ENCODE peak calls at places on chromosome 21, in seven cellular contexts. One of them, this sample, is unnamed.

GRCh38 chr21:31447477-31447876 is 103.4 kb upstream of the TIAM1 start:
- DNase-seq in G401: peak
- DNase-seq in Peyer's patch: no peak
- DNase-seq in NCI-H1694 treated with DMSO at 0.1 percent for 48 hours: no peak
- DNase-seq in GM12864: no peak
- DNase-seq in AML-193: no peak
- DNase-seq in activated CD8-positive, alpha-beta memory T cell treated with anti-CD3 and anti-CD28 coated beads for 4 hours: no peak
- DNase-seq in this sample: no peak

GRCh38 chr21:45959182-45959581 is 22.4 kb upstream of the COL6A1 start:
- DNase-seq in GM12864: no peak
- DNase-seq in NCI-H1694 treated with DMSO at 0.1 percent for 48 hours: no peak
- DNase-seq in AML-193: no peak
- DNase-seq in Peyer's patch: no peak
- DNase-seq in activated CD8-positive, alpha-beta memory T cell treated with anti-CD3 and anti-CD28 coated beads for 4 hours: no peak
- DNase-seq in G401: no peak
- DNase-seq in this sample: no peak

GRCh38 chr21:38797470-38797869 is 8.3 kb upstream of the ETS2 start:
- DNase-seq in GM12864: no peak
- DNase-seq in NCI-H1694 treated with DMSO at 0.1 percent for 48 hours: no peak
- DNase-seq in AML-193: no peak
- DNase-seq in activated CD8-positive, alpha-beta memory T cell treated with anti-CD3 and anti-CD28 coated beads for 4 hours: no peak
- DNase-seq in G401: no peak
- DNase-seq in Peyer's patch: peak
- DNase-seq in this sample: no peak

GRCh38 chr21:32940079-32941014 is 85.4 kb upstream of the OLIG2 start:
- DNase-seq in activated CD8-positive, alpha-beta memory T cell treated with anti-CD3 and anti-CD28 coated beads for 4 hours: peak
- DNase-seq in AML-193: peak
- DNase-seq in G401: peak
- DNase-seq in GM12864: no peak
- DNase-seq in Peyer's patch: no peak
- DNase-seq in NCI-H1694 treated with DMSO at 0.1 percent for 48 hours: peak
- DNase-seq in this sample: no peak

GRCh38 chr21:19508844-19509243 is 1105.3 kb upstream of the TMPRSS15 start:
- DNase-seq in GM12864: no peak
- DNase-seq in activated CD8-positive, alpha-beta memory T cell treated with anti-CD3 and anti-CD28 coated beads for 4 hours: no peak
- DNase-seq in AML-193: no peak
- DNase-seq in NCI-H1694 treated with DMSO at 0.1 percent for 48 hours: no peak
- DNase-seq in Peyer's patch: no peak
- DNase-seq in G401: no peak
- DNase-seq in this sample: no peak

GRCh38 chr21:34745557-34746255 is 76.9 kb downstream of the CLIC6 start:
- DNase-seq in NCI-H1694 treated with DMSO at 0.1 percent for 48 hours: peak
- DNase-seq in activated CD8-positive, alpha-beta memory T cell treated with anti-CD3 and anti-CD28 coated beads for 4 hours: peak
- DNase-seq in AML-193: peak
- DNase-seq in GM12864: peak
- DNase-seq in G401: peak
- DNase-seq in Peyer's patch: peak
- DNase-seq in this sample: peak

GRCh38 chr21:39220150-39220549 is 36.9 kb upstream of the PSMG1 start:
- DNase-seq in activated CD8-positive, alpha-beta memory T cell treated with anti-CD3 and anti-CD28 coated beads for 4 hours: no peak
- DNase-seq in Peyer's patch: no peak
- DNase-seq in AML-193: no peak
- DNase-seq in NCI-H1694 treated with DMSO at 0.1 percent for 48 hours: no peak
- DNase-seq in GM12864: no peak
- DNase-seq in G401: no peak
- DNase-seq in this sample: no peak

GRCh38 chr21:45528028-45528705 is 14.1 kb downstream of the SLC19A1 start:
- DNase-seq in Peyer's patch: peak
- DNase-seq in G401: no peak
- DNase-seq in NCI-H1694 treated with DMSO at 0.1 percent for 48 hours: no peak
- DNase-seq in AML-193: no peak
- DNase-seq in GM12864: no peak
- DNase-seq in activated CD8-positive, alpha-beta memory T cell treated with anti-CD3 and anti-CD28 coated beads for 4 hours: no peak
- DNase-seq in this sample: no peak

GRCh38 chr21:42811960-42812359 is 67.4 kb downstream of the WDR4 start:
- DNase-seq in AML-193: no peak
- DNase-seq in NCI-H1694 treated with DMSO at 0.1 percent for 48 hours: no peak
- DNase-seq in Peyer's patch: no peak
- DNase-seq in activated CD8-positive, alpha-beta memory T cell treated with anti-CD3 and anti-CD28 coated beads for 4 hours: no peak
- DNase-seq in G401: no peak
- DNase-seq in GM12864: no peak
- DNase-seq in this sample: no peak

GRCh38 chr21:15616864-15617574 is 112.8 kb upstream of the USP25 start:
- DNase-seq in Peyer's patch: no peak
- DNase-seq in GM12864: no peak
- DNase-seq in AML-193: no peak
- DNase-seq in NCI-H1694 treated with DMSO at 0.1 percent for 48 hours: no peak
- DNase-seq in G401: no peak
- DNase-seq in activated CD8-positive, alpha-beta memory T cell treated with anti-CD3 and anti-CD28 coated beads for 4 hours: no peak
- DNase-seq in this sample: no peak

GRCh38 chr21:15289896-15290841 is 225.4 kb upstream of the NRIP1 start:
- DNase-seq in G401: no peak
- DNase-seq in GM12864: no peak
- DNase-seq in NCI-H1694 treated with DMSO at 0.1 percent for 48 hours: no peak
- DNase-seq in activated CD8-positive, alpha-beta memory T cell treated with anti-CD3 and anti-CD28 coated beads for 4 hours: no peak
- DNase-seq in Peyer's patch: peak
- DNase-seq in AML-193: no peak
- DNase-seq in this sample: no peak

GRCh38 chr21:32482565-32483292 is 70.2 kb downstream of the EVA1C start:
- DNase-seq in GM12864: no peak
- DNase-seq in activated CD8-positive, alpha-beta memory T cell treated with anti-CD3 and anti-CD28 coated beads for 4 hours: no peak
- DNase-seq in G401: no peak
- DNase-seq in Peyer's patch: no peak
- DNase-seq in NCI-H1694 treated with DMSO at 0.1 percent for 48 hours: no peak
- DNase-seq in AML-193: no peak
- DNase-seq in this sample: no peak

GRCh38 chr21:26865857-26866256 is 20.6 kb upstream of the ADAMTS1 start:
- DNase-seq in NCI-H1694 treated with DMSO at 0.1 percent for 48 hours: no peak
- DNase-seq in AML-193: no peak
- DNase-seq in Peyer's patch: no peak
- DNase-seq in G401: no peak
- DNase-seq in activated CD8-positive, alpha-beta memory T cell treated with anti-CD3 and anti-CD28 coated beads for 4 hours: no peak
- DNase-seq in GM12864: no peak
- DNase-seq in this sample: no peak

GRCh38 chr21:26845750-26846035 is 484 bp upstream of the ADAMTS1 start:
- DNase-seq in AML-193: no peak
- DNase-seq in G401: peak
- DNase-seq in Peyer's patch: no peak
- DNase-seq in NCI-H1694 treated with DMSO at 0.1 percent for 48 hours: no peak
- DNase-seq in GM12864: no peak
- DNase-seq in activated CD8-positive, alpha-beta memory T cell treated with anti-CD3 and anti-CD28 coated beads for 4 hours: no peak
- DNase-seq in this sample: no peak

GRCh38 chr21:45593162-45594022 is 50.1 kb upstream of the PCBP3 start:
- DNase-seq in GM12864: no peak
- DNase-seq in NCI-H1694 treated with DMSO at 0.1 percent for 48 hours: no peak
- DNase-seq in activated CD8-positive, alpha-beta memory T cell treated with anti-CD3 and anti-CD28 coated beads for 4 hours: no peak
- DNase-seq in AML-193: no peak
- DNase-seq in Peyer's patch: peak
- DNase-seq in G401: no peak
- DNase-seq in this sample: no peak

GRCh38 chr21:34029724-34030528 is 43.5 kb upstream of the MRPS6 start:
- DNase-seq in activated CD8-positive, alpha-beta memory T cell treated with anti-CD3 and anti-CD28 coated beads for 4 hours: peak
- DNase-seq in NCI-H1694 treated with DMSO at 0.1 percent for 48 hours: no peak
- DNase-seq in GM12864: peak
- DNase-seq in G401: peak
- DNase-seq in Peyer's patch: no peak
- DNase-seq in AML-193: no peak
- DNase-seq in this sample: no peak

GRCh38 chr21:43902441-43902840 is 37.4 kb downstream of the AGPAT3 start:
- DNase-seq in NCI-H1694 treated with DMSO at 0.1 percent for 48 hours: no peak
- DNase-seq in Peyer's patch: peak
- DNase-seq in G401: peak
- DNase-seq in GM12864: no peak
- DNase-seq in activated CD8-positive, alpha-beta memory T cell treated with anti-CD3 and anti-CD28 coated beads for 4 hours: no peak
- DNase-seq in AML-193: no peak
- DNase-seq in this sample: no peak

GRCh38 chr21:45282283-45283018 is 5.2 kb downstream of the POFUT2 start:
- DNase-seq in Peyer's patch: no peak
- DNase-seq in NCI-H1694 treated with DMSO at 0.1 percent for 48 hours: no peak
- DNase-seq in G401: no peak
- DNase-seq in activated CD8-positive, alpha-beta memory T cell treated with anti-CD3 and anti-CD28 coated beads for 4 hours: no peak
- DNase-seq in AML-193: no peak
- DNase-seq in GM12864: no peak
- DNase-seq in this sample: no peak

GRCh38 chr21:28215214-28215954 is 777.3 kb downstream of the LTN1 start:
- DNase-seq in activated CD8-positive, alpha-beta memory T cell treated with anti-CD3 and anti-CD28 coated beads for 4 hours: no peak
- DNase-seq in NCI-H1694 treated with DMSO at 0.1 percent for 48 hours: no peak
- DNase-seq in G401: no peak
- DNase-seq in AML-193: no peak
- DNase-seq in Peyer's patch: no peak
- DNase-seq in GM12864: no peak
- DNase-seq in this sample: no peak

GRCh38 chr21:32137266-32137665 is 141.6 kb downstream of the MIS18A start:
- DNase-seq in GM12864: no peak
- DNase-seq in activated CD8-positive, alpha-beta memory T cell treated with anti-CD3 and anti-CD28 coated beads for 4 hours: no peak
- DNase-seq in G401: no peak
- DNase-seq in Peyer's patch: no peak
- DNase-seq in AML-193: peak
- DNase-seq in NCI-H1694 treated with DMSO at 0.1 percent for 48 hours: no peak
- DNase-seq in this sample: no peak

GRCh38 chr21:38352536-38353219 is 95.9 kb downstream of the KCNJ15 start:
- DNase-seq in NCI-H1694 treated with DMSO at 0.1 percent for 48 hours: peak
- DNase-seq in G401: no peak
- DNase-seq in activated CD8-positive, alpha-beta memory T cell treated with anti-CD3 and anti-CD28 coated beads for 4 hours: no peak
- DNase-seq in GM12864: no peak
- DNase-seq in Peyer's patch: no peak
- DNase-seq in AML-193: peak
- DNase-seq in this sample: no peak

GRCh38 chr21:25506887-25507286 is 100.4 kb downstream of the MRPL39 start:
- DNase-seq in NCI-H1694 treated with DMSO at 0.1 percent for 48 hours: no peak
- DNase-seq in AML-193: no peak
- DNase-seq in Peyer's patch: no peak
- DNase-seq in G401: no peak
- DNase-seq in GM12864: no peak
- DNase-seq in activated CD8-positive, alpha-beta memory T cell treated with anti-CD3 and anti-CD28 coated beads for 4 hours: no peak
- DNase-seq in this sample: no peak

GRCh38 chr21:34182436-34182835 is 109.1 kb downstream of the MRPS6 start:
- DNase-seq in G401: no peak
- DNase-seq in Peyer's patch: no peak
- DNase-seq in GM12864: no peak
- DNase-seq in AML-193: no peak
- DNase-seq in NCI-H1694 treated with DMSO at 0.1 percent for 48 hours: no peak
- DNase-seq in activated CD8-positive, alpha-beta memory T cell treated with anti-CD3 and anti-CD28 coated beads for 4 hours: no peak
- DNase-seq in this sample: no peak

GRCh38 chr21:27407296-27407695 is 440.4 kb upstream of the ADAMTS5 start:
- DNase-seq in G401: no peak
- DNase-seq in Peyer's patch: no peak
- DNase-seq in NCI-H1694 treated with DMSO at 0.1 percent for 48 hours: no peak
- DNase-seq in activated CD8-positive, alpha-beta memory T cell treated with anti-CD3 and anti-CD28 coated beads for 4 hours: no peak
- DNase-seq in AML-193: no peak
- DNase-seq in GM12864: no peak
- DNase-seq in this sample: no peak

GRCh38 chr21:23887709-23888303 is 1719.5 kb downstream of the MRPL39 start:
- DNase-seq in G401: no peak
- DNase-seq in AML-193: peak
- DNase-seq in NCI-H1694 treated with DMSO at 0.1 percent for 48 hours: no peak
- DNase-seq in activated CD8-positive, alpha-beta memory T cell treated with anti-CD3 and anti-CD28 coated beads for 4 hours: peak
- DNase-seq in GM12864: no peak
- DNase-seq in Peyer's patch: no peak
- DNase-seq in this sample: no peak

GRCh38 chr21:44893948-44894656 is 20.6 kb upstream of the PTTG1IP start:
- DNase-seq in NCI-H1694 treated with DMSO at 0.1 percent for 48 hours: no peak
- DNase-seq in GM12864: no peak
- DNase-seq in AML-193: no peak
- DNase-seq in G401: no peak
- DNase-seq in activated CD8-positive, alpha-beta memory T cell treated with anti-CD3 and anti-CD28 coated beads for 4 hours: no peak
- DNase-seq in Peyer's patch: no peak
- DNase-seq in this sample: no peak

GRCh38 chr21:38954450-38955059 is 148.8 kb downstream of the ETS2 start:
- DNase-seq in Peyer's patch: peak
- DNase-seq in G401: no peak
- DNase-seq in GM12864: no peak
- DNase-seq in AML-193: no peak
- DNase-seq in activated CD8-positive, alpha-beta memory T cell treated with anti-CD3 and anti-CD28 coated beads for 4 hours: no peak
- DNase-seq in NCI-H1694 treated with DMSO at 0.1 percent for 48 hours: no peak
- DNase-seq in this sample: no peak